ENCODE peak calls at places on chromosomes 16 and 17, in six cellular contexts. I is neuronal stem cell, Q is IMR-90, G is H9, F is H1, B is trophoblast cell. N is an unnamed sample.

GRCh38 chr17:41100081-41100480 is 1.9 kb downstream of the KRTAP4-16 start:
- DNase-seq in I (no peak), Q (no peak), G (no peak), F (no peak), B (no peak), N (no peak)

GRCh38 chr16:17369441-17369951 is 101.3 kb downstream of the XYLT1 start:
- DNase-seq in I (no peak), Q (no peak), G (no peak), F (no peak), B (no peak), N (no peak)

GRCh38 chr17:34582185-34582900 is 3.0 kb downstream of the TMEM132E start:
- DNase-seq in I (no peak), Q (no peak), G (peak; percentile 60), F (no peak), B (no peak), N (no peak)

GRCh38 chr16:1899641-1900451 is 18.4 kb downstream of the HS3ST6 start:
- DNase-seq in I (no peak), Q (no peak), G (no peak), F (no peak), B (peak; percentile 78), N (no peak)

GRCh38 chr17:77126519-77126918 is 14.2 kb upstream of the SEC14L1 start:
- DNase-seq in I (no peak), Q (no peak), G (no peak), F (no peak), B (no peak), N (no peak)

GRCh38 chr17:32117399-32117798 is 24.9 kb upstream of the RHOT1 start:
- DNase-seq in I (no peak), Q (no peak), G (no peak), F (no peak), B (peak; percentile 40), N (no peak)

GRCh38 chr16:66248096-66248495 is 118.4 kb upstream of the CDH5 start:
- DNase-seq in I (no peak), Q (peak; percentile 77), G (no peak), F (no peak), B (no peak), N (peak; percentile 72)

GRCh38 chr17:81440511-81441244 is 45.4 kb downstream of the BAHCC1 start:
- DNase-seq in I (peak; percentile 44), Q (no peak), G (peak; percentile 93), F (peak; percentile 50), B (no peak), N (peak; percentile 41)

GRCh38 chr16:66427036-66427446 is at the start of gene BEAN1:
- DNase-seq in I (no peak), Q (no peak), G (no peak), F (no peak), B (peak; percentile 31), N (no peak)

GRCh38 chr17:31008374-31009035 is 37.7 kb downstream of the RNF135 start:
- DNase-seq in I (peak; percentile 46), Q (peak; percentile 45), G (peak; percentile 84), F (peak; percentile 9), B (peak; percentile 47), N (peak; percentile 75)

GRCh38 chr17:6588165-6588564 is 31.8 kb upstream of the PITPNM3 start:
- DNase-seq in I (no peak), Q (no peak), G (no peak), F (no peak), B (no peak), N (no peak)

GRCh38 chr17:6587310-6587709 is 31.0 kb upstream of the PITPNM3 start:
- DNase-seq in I (no peak), Q (no peak), G (no peak), F (no peak), B (no peak), N (no peak)

GRCh38 chr17:6589266-6589946 is 33.1 kb upstream of the PITPNM3 start:
- DNase-seq in I (no peak), Q (peak; percentile 58), G (no peak), F (no peak), B (peak; percentile 59), N (no peak)

GRCh38 chr17:6592193-6592592 is 35.8 kb upstream of the PITPNM3 start:
- DNase-seq in I (no peak), Q (peak; percentile 55), G (no peak), F (no peak), B (peak; percentile 47), N (peak; percentile 11)

GRCh38 chr17:6591599-6592158 is 35.3 kb upstream of the PITPNM3 start:
- DNase-seq in I (no peak), Q (peak; percentile 94), G (no peak), F (no peak), B (peak; percentile 53), N (peak; percentile 71)
- H3K14ac ChIP-seq in I (no peak overlapping the region), Q (peak overlapping the region; percentile 77), G (no peak overlapping the region), F (no peak overlapping the region), B (no peak overlapping the region), N (no peak overlapping the region)

DNA sequence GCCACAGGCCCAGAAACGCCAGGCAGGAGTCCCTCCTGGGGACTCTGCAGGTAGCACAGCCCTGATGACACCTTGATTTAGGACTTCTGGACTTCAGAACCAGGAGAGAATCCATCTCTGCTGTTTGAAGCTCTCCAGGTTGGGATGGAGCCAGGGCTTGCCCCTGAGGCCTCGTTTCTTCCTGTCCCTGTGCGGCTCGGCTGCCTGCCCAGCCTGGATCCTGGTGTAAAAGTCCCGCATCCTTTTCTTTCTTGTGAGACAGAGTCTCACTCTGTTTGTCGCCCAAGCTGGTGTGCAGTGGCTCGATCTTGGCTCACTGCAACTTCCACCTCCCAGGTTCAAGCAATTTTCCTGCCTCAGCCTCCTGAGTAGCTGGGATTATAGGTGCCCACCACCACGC is 17.9 kb upstream of the CBX4 start:
- DNase-seq in I (no peak), Q (no peak), G (no peak), F (no peak), B (no peak), N (no peak)
- H3K18ac ChIP-seq in I (no peak overlapping the region), Q (no peak overlapping the region), G (no peak overlapping the region), F (no peak overlapping the region), B (no peak overlapping the region), N (no peak overlapping the region)

DNA sequence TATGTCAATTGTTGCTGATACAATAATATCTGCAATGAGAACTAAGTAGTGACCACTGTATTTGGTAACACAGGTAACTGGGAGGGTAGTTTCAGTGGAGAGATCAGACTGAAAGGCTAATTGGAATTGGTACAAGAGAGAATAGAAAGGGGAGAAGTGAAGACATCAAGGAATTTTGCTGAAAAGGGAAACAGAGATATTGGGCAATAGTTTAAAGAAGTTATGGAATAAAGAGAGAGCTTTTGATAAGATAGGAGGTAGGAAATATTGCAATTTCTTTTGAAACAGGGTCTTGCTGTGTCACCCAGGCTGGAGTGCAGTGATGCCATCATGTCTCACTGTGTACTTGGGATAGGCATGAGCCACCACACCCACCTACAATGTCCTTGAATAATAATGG is 26.9 kb upstream of the CDH11 start:
- DNase-seq in I (no peak), Q (no peak), G (no peak), F (no peak), B (no peak), N (no peak)
- H3K14ac ChIP-seq in I (no peak overlapping the region), Q (no peak overlapping the region), G (no peak overlapping the region), F (no peak overlapping the region), B (no peak overlapping the region), N (no peak overlapping the region)

DNA sequence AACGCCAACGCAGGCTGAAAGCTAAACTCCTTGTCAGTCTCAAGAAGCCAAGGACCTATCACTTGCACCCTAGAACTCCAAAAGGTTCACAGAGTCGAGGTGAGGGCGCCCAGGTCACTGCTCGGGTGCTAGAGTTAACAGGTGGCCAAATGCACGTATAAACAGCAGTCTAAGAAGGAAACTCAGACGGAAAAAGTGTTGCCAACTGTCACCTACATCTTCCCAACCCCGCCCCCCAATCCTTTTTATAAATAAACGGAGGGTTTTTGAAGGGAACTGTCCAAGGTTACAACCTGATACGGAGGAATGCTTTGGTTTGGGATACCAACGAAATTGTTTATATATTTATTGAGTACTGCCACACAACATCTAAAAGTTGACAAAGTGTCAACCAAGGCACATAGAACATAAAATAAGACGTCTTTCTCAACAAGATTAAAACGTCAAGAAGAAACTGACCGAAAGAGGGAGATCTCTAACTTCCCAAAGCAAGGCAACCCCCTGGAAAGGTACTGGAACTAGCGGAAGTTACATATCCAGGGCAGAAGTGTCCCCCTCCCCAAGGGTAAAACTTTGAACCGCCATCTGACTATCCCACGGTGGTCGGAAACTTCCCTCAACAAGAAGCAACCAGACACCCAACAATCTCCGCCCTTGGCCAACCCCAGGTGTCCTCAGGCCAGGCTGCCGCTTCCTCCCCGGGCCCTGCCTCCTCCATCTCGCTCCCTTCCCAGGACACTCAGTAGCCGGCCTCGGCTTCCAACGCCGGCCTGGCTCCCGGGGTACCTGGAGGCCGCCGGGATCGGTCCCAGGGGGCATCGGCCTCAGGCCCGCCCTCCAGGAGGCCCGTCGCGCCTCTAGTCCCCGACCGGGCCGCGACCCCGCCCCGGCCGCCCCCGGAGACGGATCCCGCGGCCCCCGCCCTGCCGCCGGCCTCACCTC is 982 bp downstream of the SPAG9 start:
- DNase-seq in I (peak; percentile 37), Q (peak; percentile 46), G (peak; percentile 77), F (no peak), B (no peak), N (peak; percentile 75)
- H3K18ac ChIP-seq in I (peak overlapping the region; percentile 85), Q (no peak overlapping the region), G (no peak overlapping the region), F (no peak overlapping the region), B (peak overlapping the region; percentile 68), N (peak overlapping the region; percentile 97)

GRCh38 chr17:43714338-43715149 is 44.0 kb downstream of the SOST start:
- DNase-seq in I (no peak), Q (peak; percentile 53), G (no peak), F (no peak), B (no peak), N (peak; percentile 54)

GRCh38 chr17:43713494-43714162 is 45.0 kb downstream of the SOST start:
- DNase-seq in I (no peak), Q (no peak), G (peak; percentile 61), F (no peak), B (peak; percentile 14), N (peak; percentile 42)

GRCh38 chr17:43710101-43710500 is 48.4 kb upstream of the MEOX1 start:
- DNase-seq in I (no peak), Q (no peak), G (no peak), F (no peak), B (no peak), N (no peak)

GRCh38 chr17:43709210-43709609 is 47.5 kb upstream of the MEOX1 start:
- DNase-seq in I (no peak), Q (no peak), G (no peak), F (no peak), B (no peak), N (no peak)

DNA sequence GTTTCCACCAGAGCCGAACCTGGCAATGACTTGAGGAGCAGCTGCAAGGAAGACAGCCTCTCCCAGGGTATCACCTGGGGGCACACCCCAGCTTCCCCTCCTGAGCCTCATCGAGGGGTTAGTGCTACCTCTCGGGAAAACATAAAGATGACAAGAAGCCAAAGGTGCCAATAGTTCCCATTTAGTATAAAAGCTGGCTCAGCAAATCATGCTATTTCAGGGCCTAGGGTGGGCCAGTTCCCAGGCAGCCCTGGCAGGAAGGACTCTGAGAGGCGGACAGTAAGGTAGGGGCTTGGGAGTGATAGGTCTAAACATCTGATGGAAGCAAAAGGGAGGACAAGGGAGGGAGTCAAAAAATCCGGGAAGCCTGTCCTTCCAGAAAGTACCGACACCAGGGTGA is 46.2 kb downstream of the SOST start:
- DNase-seq in I (no peak), Q (no peak), G (no peak), F (no peak), B (no peak), N (no peak)
- H3K14ac ChIP-seq in I (no peak overlapping the region), Q (no peak overlapping the region), G (no peak overlapping the region), F (no peak overlapping the region), B (no peak overlapping the region), N (no peak overlapping the region)

DNA sequence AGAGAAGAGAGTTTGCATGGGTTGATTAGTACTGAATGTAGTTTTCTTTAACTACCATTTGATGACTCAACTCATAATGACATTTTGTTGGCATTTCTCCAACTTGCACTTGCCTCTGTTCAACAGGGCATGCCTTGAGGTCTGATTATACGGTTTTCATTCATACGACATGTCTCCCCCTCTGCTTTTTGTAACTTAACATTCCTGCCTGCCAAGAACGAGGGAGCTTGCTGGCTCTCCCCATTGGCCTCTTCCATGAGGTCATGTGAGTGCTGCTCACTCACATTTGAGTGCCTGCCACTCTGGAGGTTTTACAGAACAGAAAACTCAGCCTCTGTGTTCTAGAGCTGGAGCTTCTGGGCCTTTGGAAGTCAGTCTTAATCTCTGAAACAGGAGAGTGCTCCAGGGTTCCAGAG is 19.7 kb downstream of the MAP2K6 start:
- DNase-seq in I (no peak), Q (peak; percentile 26), G (no peak), F (no peak), B (no peak), N (peak; percentile 69)
- H3K18ac ChIP-seq in I (peak overlapping the region; percentile 68), Q (no peak overlapping the region), G (no peak overlapping the region), F (peak overlapping the region; percentile 11), B (no peak overlapping the region), N (no peak overlapping the region)

N was measured in mesenchymal stem cell.